ENCODE peak calls at places on chromosomes 5 and 9, in eight cellular contexts. D is fibroblast of pulmonary artery; O is CD8-positive, alpha-beta T cell; M is NCI-H510A treated with DMSO at 0.1 percent for 48 hours; N is lower leg skin; U is BJ; B is hepatocyte; L is EH. R is an unnamed sample.

GRCh38 chr9:77939149-77939668 is 92.4 kb downstream of the GNAQ start:
- DNase-seq in N (no peak), O (no peak), D (peak), U (no peak), L (no peak), B (no peak), M (no peak), R (no peak)

GRCh38 chr5:73274870-73275756 is 102.1 kb downstream of the TMEM174 start:
- DNase-seq in D (no peak), U (no peak), B (peak), O (no peak), L (peak), N (no peak), M (no peak), R (no peak)

GRCh38 chr5:56088967-56089829 is 94.4 kb upstream of the IL6ST start:
- DNase-seq in O (no peak), U (no peak), L (peak), D (peak), M (no peak), N (no peak), B (peak), R (peak)

GRCh38 chr9:133347515-133347984 is 381 bp downstream of the MED22 start:
- DNase-seq in D (peak), N (no peak), U (no peak), B (peak), L (peak), M (no peak), O (peak), R (peak)

GRCh38 chr5:100872409-100873190 is 30.5 kb downstream of the ST8SIA4 start:
- DNase-seq in U (no peak), D (no peak), O (no peak), B (no peak), M (no peak), L (no peak), N (no peak), R (no peak)

GRCh38 chr9:13513262-13513661 is 233.8 kb upstream of the MPDZ start:
- DNase-seq in L (no peak), B (peak), D (peak), U (no peak), O (no peak), M (no peak), N (no peak), R (no peak)

GRCh38 chr9:114662081-114662989 is 4.7 kb upstream of the TEX53 start:
- DNase-seq in M (peak), B (peak), D (peak), U (no peak), N (no peak), L (peak), O (peak), R (peak)

GRCh38 chr5:68648944-68649874 is 433.7 kb downstream of the PIK3R1 start:
- DNase-seq in U (no peak), D (no peak), L (no peak), M (no peak), N (no peak), O (no peak), B (peak), R (peak)

GRCh38 chr9:133163559-133164208 is at the start of gene GBGT1:
- DNase-seq in M (no peak), D (peak), L (peak), N (peak), O (no peak), U (no peak), B (peak), R (peak)

GRCh38 chr9:2478421-2478820 is 143.2 kb upstream of the VLDLR start:
- DNase-seq in B (no peak), M (no peak), N (no peak), U (no peak), O (no peak), D (no peak), L (peak), R (no peak)

GRCh38 chr5:151286246-151286645 is 17.3 kb downstream of the SLC36A3 start:
- DNase-seq in L (no peak), U (no peak), B (no peak), O (no peak), N (no peak), M (no peak), D (no peak), R (no peak)

GRCh38 chr9:124300312-124300711 is 42.6 kb downstream of the NEK6 start:
- DNase-seq in B (no peak), D (no peak), O (no peak), U (no peak), L (no peak), N (no peak), M (no peak), R (no peak)

GRCh38 chr9:136011703-136012496 is 50.7 kb upstream of the UBAC1 start:
- DNase-seq in B (peak), M (no peak), N (peak), U (no peak), D (peak), O (no peak), L (peak), R (peak)

GRCh38 chr5:10532421-10532820 is 31.4 kb upstream of the ANKRD33B start:
- DNase-seq in O (no peak), U (no peak), D (no peak), M (no peak), N (no peak), B (no peak), L (no peak), R (no peak)

GRCh38 chr9:12801663-12802062 is 26.8 kb downstream of the LURAP1L start:
- DNase-seq in D (no peak), N (no peak), O (no peak), B (no peak), U (no peak), M (no peak), L (peak), R (no peak)

GRCh38 chr9:138046641-138047301 is 169.2 kb downstream of the CACNA1B start:
- DNase-seq in D (no peak), L (no peak), U (no peak), B (no peak), N (no peak), O (no peak), M (no peak), R (no peak)

GRCh38 chr5:128572546-128573339 is 34.7 kb upstream of the FBN2 start:
- DNase-seq in D (peak), U (no peak), O (no peak), L (peak), B (no peak), N (no peak), M (no peak), R (peak)

GRCh38 chr9:70324963-70325362 is 66.2 kb downstream of the SMC5 start:
- DNase-seq in M (no peak), O (no peak), U (peak), L (peak), B (no peak), D (peak), N (no peak), R (peak)

GRCh38 chr5:15544039-15544438 is 44.1 kb downstream of the FBXL7 start:
- DNase-seq in D (no peak), O (no peak), L (no peak), U (no peak), B (no peak), N (no peak), M (no peak), R (no peak)

GRCh38 chr9:35432076-35432475 is 57.8 kb upstream of the RUSC2 start:
- DNase-seq in O (no peak), U (no peak), D (no peak), M (no peak), B (no peak), L (no peak), N (no peak), R (no peak)

GRCh38 chr9:76733096-76733495 is 31.1 kb upstream of the PCA3 start:
- DNase-seq in O (no peak), L (no peak), M (no peak), U (no peak), B (no peak), N (no peak), D (no peak), R (no peak)

GRCh38 chr9:110842169-110842568 is 173.6 kb downstream of the MUSK start:
- DNase-seq in O (no peak), M (no peak), L (no peak), N (no peak), D (no peak), B (peak), U (no peak), R (no peak)

GRCh38 chr9:129225815-129226214 is 47.8 kb upstream of the IER5L start:
- DNase-seq in L (peak), D (peak), B (peak), O (peak), U (peak), M (no peak), N (no peak), R (peak)

GRCh38 chr5:139897342-139897741 is 101.7 kb downstream of the PSD2 start:
- DNase-seq in D (no peak), L (no peak), N (no peak), O (no peak), M (no peak), B (no peak), U (no peak), R (no peak)

GRCh38 chr9:91682806-91683205 is 259.2 kb upstream of the NFIL3 start:
- DNase-seq in D (peak), N (no peak), O (no peak), B (peak), L (peak), M (no peak), U (no peak), R (peak)

GRCh38 chr9:121596515-121596914 is 54.9 kb upstream of the DAB2IP start:
- DNase-seq in B (no peak), M (no peak), N (no peak), O (no peak), U (no peak), D (no peak), L (peak), R (no peak)

GRCh38 chr9:76395381-76395780 is 1.2 kb upstream of the RFK start:
- DNase-seq in O (no peak), L (no peak), B (no peak), M (no peak), U (no peak), N (no peak), D (no peak), R (no peak)

GRCh38 chr5:137448868-137449267 is 50.3 kb downstream of the SPOCK1 start:
- DNase-seq in D (no peak), O (no peak), L (no peak), U (no peak), B (no peak), M (no peak), N (no peak), R (no peak)

GRCh38 chr5:168415971-168416370 is 70.3 kb upstream of the RARS1 start:
- DNase-seq in L (no peak), O (no peak), U (no peak), N (no peak), B (no peak), D (no peak), M (no peak), R (no peak)

GRCh38 chr5:78647838-78648358 is 674 bp downstream of the LHFPL2 start:
- DNase-seq in D (peak), L (peak), B (peak), M (peak), O (no peak), U (no peak), N (no peak), R (peak)

GRCh38 chr9:70257991-70258691 is 637 bp upstream of the SMC5 start:
- DNase-seq in L (peak), M (peak), B (peak), U (no peak), D (peak), N (no peak), O (peak), R (peak)

GRCh38 chr5:149730620-149731331 is 666 bp downstream of the PPARGC1B start:
- DNase-seq in U (no peak), D (no peak), O (peak), M (peak), N (peak), B (peak), L (peak), R (peak)

GRCh38 chr9:33818167-33818831 is 1.3 kb downstream of the UBE2R2 start:
- DNase-seq in N (no peak), M (no peak), U (no peak), D (no peak), O (no peak), B (no peak), L (no peak), R (peak)

GRCh38 chr5:122403965-122404364 is 91.9 kb downstream of the SNCAIP start:
- DNase-seq in O (no peak), L (no peak), N (no peak), D (no peak), U (no peak), M (no peak), B (no peak), R (peak)

GRCh38 chr5:175520321-175520720 is 42.0 kb downstream of the SFXN1 start:
- DNase-seq in N (no peak), B (no peak), L (no peak), D (no peak), O (peak), U (no peak), M (peak), R (no peak)